ENCODE peak calls at places on chromosomes 6 and 20, in nine cellular contexts. O is IMR-90, L is endothelial cell of umbilical vein, T is heart left ventricle, Y is gastrocnemius medialis, F is esophagus squamous epithelium, S is A549, U is sigmoid colon, H is body of pancreas. E is an unnamed sample. For H3K4me1, the result is how much of the 10 kb centered on the place peaks cover.

GRCh38 chr6:168206186-168206585 is 113.4 kb downstream of the DACT2 start:
- DNase-seq in U (peak), L (no peak), Y (no peak), T (peak), F (no peak), S (no peak), O (no peak), H (no peak), E (no peak)

GRCh38 chr6:35736293-35736894 is 438 bp upstream of the ARMC12 start:
- DNase-seq in O (peak), T (peak), H (peak), Y (peak), S (peak), F (no peak), U (peak), L (peak), E (peak)

GRCh38 chr20:63342561-63343459 is 18.3 kb downstream of the CHRNA4 start:
- DNase-seq in F (no peak), H (no peak), T (peak), L (no peak), U (no peak), S (no peak), Y (no peak), O (no peak), E (no peak)

GRCh38 chr6:126175251-126175650 is 164.7 kb upstream of the CENPW start:
- DNase-seq in Y (no peak), T (no peak), L (no peak), F (no peak), O (peak), U (no peak), H (no peak), S (no peak), E (no peak)

GRCh38 chr6:78911218-78911617 is 43.9 kb downstream of the IRAK1BP1 start:
- DNase-seq in L (no peak), F (no peak), O (no peak), S (no peak), H (no peak), U (no peak), T (no peak), Y (no peak), E (no peak)

GRCh38 chr6:404685-405423 is 13.3 kb downstream of the IRF4 start:
- DNase-seq in Y (no peak), H (no peak), S (no peak), T (no peak), L (no peak), O (no peak), U (no peak), F (no peak), E (no peak)

GRCh38 chr6:166778776-166779175 is 151.7 kb upstream of the RPS6KA2 start:
- DNase-seq in O (no peak), S (no peak), H (peak), U (no peak), L (no peak), F (no peak), Y (no peak), T (no peak), E (no peak)

GRCh38 chr6:34143884-34144580 is 1.9 kb downstream of the GRM4 start:
- DNase-seq in S (peak), F (no peak), Y (no peak), O (no peak), U (no peak), L (peak), T (peak), H (peak), E (no peak)

GRCh38 chr6:119261944-119262284 is 87.6 kb downstream of the MAN1A1 start:
- DNase-seq in T (no peak), F (no peak), H (no peak), U (no peak), O (no peak), L (no peak), Y (no peak), S (no peak), E (no peak)

GRCh38 chr6:33431880-33432541 is 12.1 kb downstream of the SYNGAP1 start:
- DNase-seq in U (no peak), S (no peak), T (no peak), F (no peak), H (no peak), L (no peak), Y (no peak), O (no peak), E (no peak)

GRCh38 chr6:127146935-127147334 is 28.5 kb downstream of the RSPO3 start:
- DNase-seq in L (peak), H (no peak), T (no peak), O (peak), F (no peak), S (peak), U (no peak), Y (no peak), E (no peak)

GRCh38 chr20:63315240-63315981 is 22.4 kb downstream of the COL20A1 start:
- DNase-seq in H (no peak), F (no peak), S (no peak), L (no peak), Y (no peak), O (no peak), U (no peak), T (peak), E (no peak)

GRCh38 chr6:149132336-149132735 is 185.2 kb upstream of the TAB2 start:
- DNase-seq in O (no peak), T (no peak), H (no peak), S (no peak), Y (no peak), F (no peak), U (no peak), L (no peak), E (peak)

GRCh38 chr6:21431526-21431925 is 162.0 kb upstream of the SOX4 start:
- DNase-seq in O (no peak), T (no peak), H (no peak), Y (no peak), L (no peak), F (no peak), S (no peak), U (no peak), E (no peak)

GRCh38 chr6:4861564-4861963 is 85.4 kb downstream of the CDYL start:
- DNase-seq in O (no peak), U (no peak), L (no peak), T (no peak), Y (no peak), F (no peak), S (no peak), H (no peak), E (no peak)

GRCh38 chr20:15756401-15756800 is 816.8 kb downstream of the KIF16B start:
- DNase-seq in H (no peak), S (no peak), O (no peak), Y (no peak), T (no peak), U (no peak), L (no peak), F (no peak), E (no peak)

GRCh38 chr20:45419188-45420091 is 3.5 kb downstream of the PIGT start:
- DNase-seq in Y (no peak), H (peak), S (peak), F (no peak), T (no peak), L (peak), U (peak), O (peak), E (peak)

GRCh38 chr6:26305097-26305841 is 59.7 kb upstream of the BTN3A2 start:
- DNase-seq in Y (no peak), U (peak), F (no peak), T (peak), L (peak), O (peak), H (peak), S (peak), E (no peak)

GRCh38 chr20:20520776-20521175 is 152.9 kb downstream of the INSM1 start:
- DNase-seq in T (no peak), L (no peak), Y (no peak), H (no peak), U (no peak), F (no peak), S (no peak), O (peak), E (no peak)

GRCh38 chr6:17491416-17492142 is 98.2 kb downstream of the CAP2 start:
- DNase-seq in O (no peak), H (no peak), S (no peak), L (peak), Y (peak), U (peak), T (no peak), F (no peak), E (no peak)

GRCh38 chr6:133159269-133159795 is 81.8 kb upstream of the EYA4 start:
- DNase-seq in Y (no peak), T (no peak), H (no peak), S (no peak), U (no peak), F (no peak), O (peak), L (no peak), E (no peak)

GRCh38 chr6:8780653-8781052 is 345.3 kb upstream of the SLC35B3 start:
- DNase-seq in H (no peak), T (no peak), Y (no peak), S (no peak), F (no peak), L (no peak), U (no peak), O (no peak), E (no peak)

GRCh38 chr20:51752343-51752951 is 15.7 kb downstream of the ATP9A start:
- DNase-seq in F (no peak), Y (no peak), S (peak), T (no peak), U (no peak), L (peak), O (peak), H (no peak), E (no peak)

GRCh38 chr6:24719125-24719931 is at the start of gene C6orf62:
- DNase-seq in O (peak), H (peak), F (no peak), Y (no peak), U (no peak), S (no peak), T (no peak), L (peak), E (no peak)

GRCh38 chr20:17601957-17602356 is 32.1 kb downstream of the DSTN start:
- DNase-seq in F (no peak), T (no peak), Y (no peak), L (no peak), O (no peak), H (no peak), S (no peak), U (no peak), E (no peak)

GRCh38 chr6:149990672-149991402 is 27.1 kb downstream of the ULBP1 start:
- DNase-seq in L (no peak), T (no peak), Y (no peak), U (no peak), F (no peak), H (peak), S (no peak), O (no peak), E (no peak)

GRCh38 chr6:17863971-17864754 is 123.3 kb downstream of the KIF13A start:
- DNase-seq in L (peak), O (peak), H (no peak), F (no peak), T (no peak), Y (no peak), S (peak), U (peak), E (peak)

GRCh38 chr6:134216304-134217029 is 101.4 kb downstream of the SGK1 start:
- DNase-seq in Y (no peak), U (no peak), F (no peak), S (no peak), L (no peak), H (no peak), T (no peak), O (no peak), E (no peak)

GRCh38 chr20:2053615-2054014 is 48.0 kb upstream of the STK35 start:
- DNase-seq in T (no peak), S (no peak), O (no peak), H (no peak), F (no peak), L (no peak), U (no peak), Y (no peak), E (no peak)

DNA sequence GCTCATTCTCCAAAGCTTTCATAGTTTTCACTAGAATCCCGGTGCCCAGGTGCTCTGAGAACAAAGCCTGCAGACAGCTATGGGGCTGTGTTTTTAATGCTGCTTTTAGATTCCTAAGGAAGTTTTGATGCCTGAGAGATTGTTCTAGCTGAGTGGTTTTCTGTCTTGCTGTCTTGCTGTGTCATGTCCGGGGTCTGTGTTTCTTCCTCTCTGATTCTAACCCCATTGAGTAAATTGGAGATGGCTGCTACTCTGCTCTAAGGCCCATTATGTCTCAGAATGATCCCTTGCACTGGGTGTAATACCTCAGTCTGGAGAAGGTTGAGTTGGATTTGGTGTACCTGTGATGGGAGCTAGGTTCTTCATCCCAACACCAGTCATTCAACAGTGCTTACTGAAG is 63.4 kb downstream of the ARID1B start:
- DNase-seq in Y (no peak), L (no peak), U (no peak), H (no peak), F (no peak), T (no peak), S (no peak), O (no peak), E (no peak)
- H3K4me3 ChIP-seq in Y (no peak), L (no peak), U (no peak), H (no peak), F (no peak), T (no peak), S (no peak), O (no peak), E (no peak)

GRCh38 chr6:128508588-128509296 is 11.7 kb downstream of the PTPRK start:
- DNase-seq in S (peak), L (peak), O (peak), Y (no peak), H (no peak), U (no peak), F (no peak), T (no peak), E (no peak)
- H3K4me1 ChIP-seq in S (half or more), L (half or more), O (under half), Y (under half), H (half or more), U (under half), F (under half), T (under half), E (under half)

GRCh38 chr20:43751167-43752050 is 24.6 kb upstream of the GTSF1L start:
- DNase-seq in U (no peak), S (no peak), H (no peak), F (no peak), Y (no peak), T (no peak), L (no peak), O (peak), E (no peak)

GRCh38 chr20:43755390-43755789 is 28.6 kb upstream of the GTSF1L start:
- DNase-seq in O (peak), T (no peak), L (no peak), S (no peak), U (no peak), F (no peak), H (no peak), Y (no peak), E (no peak)

GRCh38 chr20:43752051-43752360 is 25.2 kb upstream of the GTSF1L start:
- DNase-seq in O (no peak), L (no peak), U (no peak), T (no peak), H (no peak), Y (no peak), F (no peak), S (no peak), E (no peak)

GRCh38 chr20:43750774-43751166 is 24.0 kb upstream of the GTSF1L start:
- DNase-seq in H (no peak), F (no peak), O (no peak), L (no peak), Y (no peak), U (no peak), S (no peak), T (no peak), E (no peak)

GRCh38 chr20:43752561-43753301 is 25.9 kb upstream of the GTSF1L start:
- DNase-seq in T (peak), O (peak), Y (no peak), H (peak), L (no peak), U (no peak), F (peak), S (no peak), E (no peak)
- TF ChIP-seq POLR2A in T (no peak), O (no peak), Y (no peak), H (no peak), L (no peak), U (no peak), F (no peak), S (no peak), E (no peak)

GRCh38 chr6:81749704-81750103 is 2.8 kb downstream of the TENT5A start:
- DNase-seq in L (no peak), T (no peak), F (no peak), U (no peak), S (no peak), O (no peak), H (no peak), Y (peak), E (no peak)
- H3K4me3 ChIP-seq in L (no peak), T (peak), F (peak), U (peak), S (no peak), O (peak), H (no peak), Y (peak), E (peak)

GRCh38 chr6:42378536-42378935 is 73.2 kb downstream of the TRERF1 start:
- DNase-seq in Y (no peak), H (no peak), L (no peak), F (no peak), O (no peak), U (no peak), S (no peak), T (no peak), E (no peak)
- H3K4me1 ChIP-seq in Y (under half), H (under half), L (under half), F (under half), O (under half), U (under half), S (under half), T (under half), E (under half)

DNA sequence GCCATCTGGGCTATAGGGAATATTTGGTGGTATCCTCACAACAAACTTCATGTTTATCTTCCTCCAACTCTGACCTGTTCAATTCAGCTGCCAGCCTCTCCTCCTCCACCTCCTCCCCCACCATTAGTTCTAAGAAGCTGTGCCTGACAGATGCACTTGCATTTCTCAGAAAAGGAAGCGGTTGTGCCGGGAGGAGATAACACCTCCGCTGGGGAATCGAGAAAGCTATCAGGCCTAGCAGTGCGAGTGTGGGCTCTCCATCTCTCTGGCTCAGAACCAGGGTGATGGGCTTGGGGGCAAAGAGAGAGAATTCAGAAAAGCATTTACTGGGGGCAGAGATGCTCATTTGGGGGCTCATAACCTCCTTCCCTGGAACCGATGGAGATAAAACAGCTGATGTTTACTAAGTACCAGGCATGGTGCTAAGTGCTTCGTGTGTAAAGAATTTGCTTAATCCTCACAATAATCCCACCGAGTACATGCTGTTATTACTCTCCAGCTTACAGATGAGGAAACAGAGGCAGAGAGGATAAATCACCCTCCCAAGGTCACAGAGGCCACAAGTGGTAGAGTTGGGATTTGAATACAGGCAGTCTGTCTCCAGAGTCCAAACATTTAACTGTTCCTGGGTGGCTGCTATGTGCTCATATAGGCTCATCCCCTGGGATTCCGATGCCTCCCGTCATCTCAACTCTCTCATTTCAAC is 38.3 kb downstream of the COX4I2 start:
- DNase-seq in S (no peak), T (no peak), H (no peak), O (peak), F (no peak), Y (no peak), L (peak), U (no peak), E (no peak)
- TF ChIP-seq POLR2A in S (no peak), T (no peak), H (no peak), O (no peak), F (no peak), Y (no peak), L (no peak), U (no peak), E (no peak)

GRCh38 chr6:41184761-41185160 is 16.2 kb downstream of the TREML2 start:
- DNase-seq in Y (no peak), T (no peak), O (no peak), H (no peak), F (no peak), L (no peak), U (no peak), S (no peak), E (no peak)
- H3K4me3 ChIP-seq in Y (no peak), T (no peak), O (no peak), H (no peak), F (no peak), L (no peak), U (no peak), S (no peak), E (no peak)